ENCODE peak calls at places on chromosomes 5 and 9, in five cellular contexts. W is cardiac septum; S is EL; A is effector CD4-positive, alpha-beta T cell; J is activated naive CD4-positive, alpha-beta T cell treated with anti-CD3 and anti-CD28 coated beads, Interleukin-2, amount 50 U/mL, for 16 hours. U is an unnamed sample.

GRCh38 chr9:110278080-110278707 is 21.9 kb upstream of the TXN start:
- DNase-seq in W (no peak), S (peak), A (no peak), J (no peak), U (no peak)

GRCh38 chr5:117424559-117424958 is 849.9 kb upstream of the SEMA6A start:
- DNase-seq in W (no peak), S (no peak), A (no peak), J (no peak), U (no peak)

GRCh38 chr9:114779352-114779845 is 26.4 kb downstream of the TNFSF15 start:
- DNase-seq in W (no peak), S (peak), A (no peak), J (no peak), U (no peak)

GRCh38 chr9:134325096-134325812 is 1.0 kb upstream of the RXRA start:
- DNase-seq in W (no peak), S (peak), A (no peak), J (no peak), U (peak)

GRCh38 chr5:13955896-13956295 is 11.4 kb upstream of the DNAH5 start:
- DNase-seq in W (no peak), S (peak), A (no peak), J (no peak), U (no peak)

GRCh38 chr5:40841068-40841805 is at the start of gene CARD6:
- DNase-seq in W (no peak), S (no peak), A (no peak), J (no peak), U (no peak)

GRCh38 chr9:126033956-126034355 is 286.8 kb downstream of the PBX3 start:
- DNase-seq in W (peak), S (no peak), A (no peak), J (no peak), U (no peak)

GRCh38 chr9:123775289-123775688 is 154.6 kb downstream of the DENND1A start:
- DNase-seq in W (no peak), S (no peak), A (no peak), J (no peak), U (no peak)

GRCh38 chr9:137030931-137031527 is 859 bp downstream of the FUT7 start:
- DNase-seq in W (no peak), S (no peak), A (no peak), J (no peak), U (no peak)

GRCh38 chr9:123929177-123929869 is 603 bp downstream of the DENND1A start:
- DNase-seq in W (peak), S (peak), A (no peak), J (peak), U (no peak)

GRCh38 chr5:27598576-27598975 is 560.2 kb upstream of the CDH9 start:
- DNase-seq in W (no peak), S (no peak), A (no peak), J (no peak), U (no peak)

GRCh38 chr5:104186100-104186499 is 623.5 kb upstream of the NUDT12 start:
- DNase-seq in W (peak), S (no peak), A (no peak), J (no peak), U (no peak)

GRCh38 chr5:173916233-173916632 is 28.1 kb downstream of the CPEB4 start:
- DNase-seq in W (no peak), S (no peak), A (no peak), J (no peak), U (no peak)

GRCh38 chr9:36802171-36802920 is 229.7 kb downstream of the MELK start:
- DNase-seq in W (no peak), S (peak), A (no peak), J (no peak), U (no peak)

GRCh38 chr5:9774472-9775079 is 144.4 kb upstream of the TAS2R1 start:
- DNase-seq in W (no peak), S (peak), A (no peak), J (no peak), U (no peak)

GRCh38 chr5:55445817-55446216 is 88.9 kb downstream of the PLPP1 start:
- DNase-seq in W (no peak), S (no peak), A (no peak), J (no peak), U (no peak)

GRCh38 chr5:73451218-73452130 is 2.9 kb upstream of the FOXD1 start:
- DNase-seq in W (no peak), S (peak), A (peak), J (peak), U (peak)

GRCh38 chr5:172769598-172770373 is 1.2 kb downstream of the DUSP1 start:
- DNase-seq in W (no peak), S (peak), A (no peak), J (no peak), U (peak)

GRCh38 chr9:137429974-137430722 is 7.0 kb downstream of the NOXA1 start:
- DNase-seq in W (peak), S (no peak), A (no peak), J (no peak), U (no peak)

GRCh38 chr9:70056545-70056944 is 12.9 kb downstream of the MAMDC2 start:
- DNase-seq in W (no peak), S (no peak), A (no peak), J (no peak), U (no peak)

GRCh38 chr5:116375926-116376325 is 198.7 kb downstream of the SEMA6A start:
- DNase-seq in W (no peak), S (no peak), A (no peak), J (no peak), U (no peak)

GRCh38 chr5:40682431-40683017 is 2.8 kb downstream of the PTGER4 start:
- DNase-seq in W (no peak), S (no peak), A (no peak), J (no peak), U (no peak)

GRCh38 chr9:37449877-37450632 is 15.2 kb downstream of the ZBTB5 start:
- DNase-seq in W (peak), S (no peak), A (no peak), J (no peak), U (no peak)

U was measured in effector memory CD8-positive, alpha-beta T cell.